ENCODE peak calls at places on chromosomes 4 and X, in six cellular contexts. D is tibial artery, G is SJSA1, R is IMR-90, W is right cardiac atrium, K is kidney. I is an unnamed sample.

GRCh38 chr4:159432436-159432835 is 329.6 kb downstream of the RAPGEF2 start:
- DNase-seq in D (no peak), G (no peak), R (no peak), W (no peak), K (no peak), I (no peak)

GRCh38 chr4:188023682-188024081 is 28.1 kb downstream of the ZFP42 start:
- DNase-seq in D (no peak), G (no peak), R (peak), W (no peak), K (no peak), I (no peak)

GRCh38 chrX:121260568-121261240 is 213.3 kb downstream of the GLUD2 start:
- DNase-seq in D (no peak), G (no peak), R (no peak), W (no peak), K (no peak), I (no peak)

GRCh38 chr4:34182346-34182745 is 2062.0 kb downstream of the ARAP2 start:
- DNase-seq in D (no peak), G (no peak), R (peak), W (no peak), K (no peak), I (no peak)

GRCh38 chr4:168856312-168856711 is 153.7 kb downstream of the CBR4 start:
- DNase-seq in D (no peak), G (peak), R (peak), W (no peak), K (no peak), I (peak)

GRCh38 chr4:100063355-100063754 is 113.3 kb upstream of the H2AZ1 start:
- DNase-seq in D (no peak), G (no peak), R (peak), W (no peak), K (no peak), I (no peak)

GRCh38 chr4:145609494-145610427 is 9.4 kb upstream of the MMAA start:
- DNase-seq in D (peak), G (peak), R (peak), W (peak), K (no peak), I (peak)

GRCh38 chr4:107279729-107280128 is 243.6 kb upstream of the DKK2 start:
- DNase-seq in D (no peak), G (peak), R (peak), W (no peak), K (no peak), I (peak)

GRCh38 chrX:69987691-69988090 is 62.0 kb downstream of the AWAT2 start:
- DNase-seq in D (no peak), G (no peak), R (no peak), W (no peak), K (no peak), I (no peak)

GRCh38 chr4:25535278-25535677 is 120.4 kb upstream of the SLC34A2 start:
- DNase-seq in D (no peak), G (no peak), R (no peak), W (no peak), K (no peak), I (no peak)

GRCh38 chr4:163603246-163603645 is 108.8 kb downstream of the TMA16 start:
- DNase-seq in D (no peak), G (no peak), R (peak), W (no peak), K (no peak), I (no peak)

GRCh38 chrX:149003863-149004660 is 501.0 kb downstream of the IDS start:
- DNase-seq in D (no peak), G (no peak), R (no peak), W (no peak), K (no peak), I (peak)

GRCh38 chr4:37188100-37188499 is 56.4 kb upstream of the NWD2 start:
- DNase-seq in D (no peak), G (no peak), R (no peak), W (no peak), K (no peak), I (no peak)

GRCh38 chr4:69066945-69067344 is 29.3 kb upstream of the UGT2B7 start:
- DNase-seq in D (no peak), G (no peak), R (peak), W (no peak), K (no peak), I (peak)

GRCh38 chrX:31590581-31591113 is 518.8 kb upstream of the FTHL17 start:
- DNase-seq in D (no peak), G (peak), R (peak), W (no peak), K (no peak), I (peak)

GRCh38 chrX:44954562-44954961 is 81.6 kb downstream of the KDM6A start:
- DNase-seq in D (no peak), G (no peak), R (no peak), W (no peak), K (no peak), I (no peak)

GRCh38 chr4:154503598-154503997 is 12.0 kb upstream of the DCHS2 start:
- DNase-seq in D (no peak), G (no peak), R (peak), W (no peak), K (no peak), I (no peak)

GRCh38 chrX:47562615-47563243 is 1.7 kb downstream of the ARAF start:
- DNase-seq in D (no peak), G (no peak), R (no peak), W (no peak), K (no peak), I (no peak)

GRCh38 chrX:153794897-153795816 is 689 bp downstream of the SSR4 start:
- DNase-seq in D (no peak), G (peak), R (no peak), W (no peak), K (no peak), I (no peak)

GRCh38 chrX:12930150-12930549 is 23.7 kb downstream of the TLR8 start:
- DNase-seq in D (no peak), G (no peak), R (no peak), W (no peak), K (no peak), I (no peak)

GRCh38 chr4:148831945-148832344 is 389.7 kb upstream of the NR3C2 start:
- DNase-seq in D (no peak), G (no peak), R (peak), W (no peak), K (no peak), I (peak)

GRCh38 chr4:66266035-66266434 is 595.7 kb upstream of the EPHA5 start:
- DNase-seq in D (no peak), G (no peak), R (no peak), W (no peak), K (no peak), I (no peak)

GRCh38 chr4:48902266-48902665 is 4.3 kb downstream of the OCIAD2 start:
- DNase-seq in D (no peak), G (no peak), R (peak), W (no peak), K (no peak), I (peak)
- H3K27ac ChIP-seq in D (no peak), G (no peak), R (no peak), W (no peak), K (no peak), I (no peak)

GRCh38 chr4:116082808-116083366 is 969.5 kb upstream of the NDST4 start:
- DNase-seq in D (no peak), G (no peak), R (no peak), W (no peak), K (no peak), I (no peak)
- H3K27ac ChIP-seq in D (no peak), G (no peak), R (no peak), W (no peak), K (no peak), I (no peak)

DNA sequence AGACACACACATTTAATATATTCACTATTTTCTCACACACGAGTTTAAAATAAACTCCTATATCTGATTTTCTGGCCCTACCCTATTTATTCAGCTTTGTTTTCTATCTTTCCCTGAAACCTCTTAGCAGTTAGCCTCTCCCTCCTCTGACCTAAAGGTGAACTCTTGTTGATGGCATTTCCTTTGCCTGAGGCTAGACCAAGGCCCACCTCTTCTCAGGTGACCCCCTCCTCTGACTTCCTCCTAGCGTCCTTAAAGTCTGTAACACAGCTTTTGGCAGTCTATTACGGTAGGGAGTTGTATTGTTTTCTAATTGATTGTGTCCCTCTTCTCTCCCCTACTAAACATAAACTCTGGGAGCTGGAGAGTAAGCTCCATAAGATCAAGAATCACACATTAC is 1.7 kb upstream of the SRPX2 start:
- DNase-seq in D (no peak), G (no peak), R (no peak), W (no peak), K (no peak), I (no peak)
- H3K27ac ChIP-seq in D (no peak), G (peak), R (no peak), W (no peak), K (no peak), I (no peak)

GRCh38 chr4:155734951-155735350 is 23.9 kb upstream of the GUCY1B1 start:
- DNase-seq in D (no peak), G (no peak), R (no peak), W (no peak), K (no peak), I (no peak)

GRCh38 chr4:155741546-155741945 is 17.3 kb upstream of the GUCY1B1 start:
- DNase-seq in D (no peak), G (no peak), R (no peak), W (no peak), K (no peak), I (no peak)

GRCh38 chr4:155742310-155743015 is 16.4 kb upstream of the GUCY1B1 start:
- DNase-seq in D (no peak), G (no peak), R (no peak), W (no peak), K (no peak), I (no peak)

GRCh38 chr4:155735506-155735905 is 23.3 kb upstream of the GUCY1B1 start:
- DNase-seq in D (no peak), G (no peak), R (peak), W (no peak), K (no peak), I (no peak)

DNA sequence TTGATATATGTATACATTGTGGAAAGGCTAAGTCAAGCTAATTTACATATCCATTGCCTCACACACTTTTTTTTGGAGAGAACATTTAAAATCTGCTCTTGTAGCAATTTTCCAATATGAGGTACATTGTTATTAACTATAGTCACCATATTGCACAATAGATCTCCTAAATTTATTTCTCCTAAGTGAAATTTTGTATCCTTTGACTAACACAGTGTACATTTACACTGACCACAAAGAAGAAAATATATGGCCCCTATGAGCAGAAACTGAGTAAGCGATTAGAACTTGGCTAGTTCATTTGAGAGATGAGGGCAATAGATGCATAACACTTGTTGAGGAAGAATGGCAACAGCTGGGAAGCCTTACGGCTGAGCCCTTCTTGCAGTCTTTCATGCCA is 20.3 kb upstream of the GUCY1B1 start:
- DNase-seq in D (no peak), G (no peak), R (peak), W (no peak), K (no peak), I (no peak)
- H3K27ac ChIP-seq in D (no peak), G (no peak), R (peak), W (no peak), K (no peak), I (no peak)

GRCh38 chrX:136781180-136781797 is 557 bp upstream of the ARHGEF6 start:
- DNase-seq in D (no peak), G (peak), R (no peak), W (no peak), K (no peak), I (peak)
- H3K27ac ChIP-seq in D (peak), G (no peak), R (no peak), W (peak), K (no peak), I (no peak)

GRCh38 chrX:130117166-130117565 is 6.9 kb upstream of the ELF4 start:
- DNase-seq in D (no peak), G (no peak), R (no peak), W (no peak), K (no peak), I (no peak)

GRCh38 chrX:130118396-130118795 is 8.1 kb upstream of the ELF4 start:
- DNase-seq in D (no peak), G (peak), R (peak), W (no peak), K (no peak), I (peak)

GRCh38 chrX:130120321-130120731 is 10.0 kb upstream of the ELF4 start:
- DNase-seq in D (no peak), G (no peak), R (no peak), W (no peak), K (peak), I (no peak)

GRCh38 chrX:130120746-130121504 is 10.6 kb upstream of the ELF4 start:
- DNase-seq in D (peak), G (peak), R (peak), W (peak), K (peak), I (no peak)

DNA sequence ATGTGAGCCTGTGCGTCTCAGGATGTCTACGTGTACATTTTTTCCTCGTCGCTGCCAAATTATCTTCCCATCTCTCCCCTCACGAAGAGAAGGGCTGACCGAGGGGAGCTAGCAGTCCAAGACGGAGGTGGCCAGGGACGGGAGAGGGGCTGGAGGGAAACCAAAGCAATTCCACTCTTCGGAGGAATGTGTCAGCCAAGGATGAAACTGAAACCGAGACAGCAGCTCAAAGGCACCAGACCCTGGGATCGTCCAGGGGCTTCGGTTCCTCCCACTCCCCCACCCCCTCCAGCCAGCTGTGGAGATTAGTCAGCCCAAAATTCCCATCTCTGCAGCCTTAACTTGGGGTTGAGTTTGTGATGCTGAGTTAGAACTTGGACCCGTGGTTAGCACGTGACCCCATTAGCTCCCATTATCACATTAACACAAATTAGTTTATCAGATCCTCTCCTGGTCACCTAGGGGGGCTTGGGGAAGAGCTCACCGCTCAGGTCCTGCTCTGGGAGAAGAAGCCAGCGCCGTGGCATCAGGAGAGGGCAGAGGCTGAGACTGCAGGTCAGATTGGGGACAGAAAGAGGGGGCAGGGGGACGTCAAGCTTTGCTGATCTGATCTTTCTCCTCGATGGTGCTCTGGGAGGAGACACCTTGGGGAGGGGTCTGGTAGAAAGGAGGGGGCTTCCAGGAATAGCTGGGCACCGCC is 8.8 kb upstream of the ELF4 start:
- DNase-seq in D (no peak), G (no peak), R (peak), W (no peak), K (no peak), I (no peak)
- H3K27ac ChIP-seq in D (peak), G (peak), R (peak), W (peak), K (no peak), I (peak)

GRCh38 chrX:74422029-74422352 is 698 bp downstream of the SLC16A2 start:
- DNase-seq in D (no peak), G (no peak), R (no peak), W (no peak), K (peak), I (no peak)

GRCh38 chrX:74422576-74423288 is 1.4 kb downstream of the SLC16A2 start:
- DNase-seq in D (peak), G (peak), R (peak), W (peak), K (peak), I (peak)

GRCh38 chrX:74419861-74420193 is 1.5 kb upstream of the SLC16A2 start:
- DNase-seq in D (no peak), G (no peak), R (no peak), W (peak), K (peak), I (no peak)

GRCh38 chrX:74421181-74422028 is at the start of gene SLC16A2:
- DNase-seq in D (peak), G (peak), R (peak), W (peak), K (peak), I (peak)

DNA sequence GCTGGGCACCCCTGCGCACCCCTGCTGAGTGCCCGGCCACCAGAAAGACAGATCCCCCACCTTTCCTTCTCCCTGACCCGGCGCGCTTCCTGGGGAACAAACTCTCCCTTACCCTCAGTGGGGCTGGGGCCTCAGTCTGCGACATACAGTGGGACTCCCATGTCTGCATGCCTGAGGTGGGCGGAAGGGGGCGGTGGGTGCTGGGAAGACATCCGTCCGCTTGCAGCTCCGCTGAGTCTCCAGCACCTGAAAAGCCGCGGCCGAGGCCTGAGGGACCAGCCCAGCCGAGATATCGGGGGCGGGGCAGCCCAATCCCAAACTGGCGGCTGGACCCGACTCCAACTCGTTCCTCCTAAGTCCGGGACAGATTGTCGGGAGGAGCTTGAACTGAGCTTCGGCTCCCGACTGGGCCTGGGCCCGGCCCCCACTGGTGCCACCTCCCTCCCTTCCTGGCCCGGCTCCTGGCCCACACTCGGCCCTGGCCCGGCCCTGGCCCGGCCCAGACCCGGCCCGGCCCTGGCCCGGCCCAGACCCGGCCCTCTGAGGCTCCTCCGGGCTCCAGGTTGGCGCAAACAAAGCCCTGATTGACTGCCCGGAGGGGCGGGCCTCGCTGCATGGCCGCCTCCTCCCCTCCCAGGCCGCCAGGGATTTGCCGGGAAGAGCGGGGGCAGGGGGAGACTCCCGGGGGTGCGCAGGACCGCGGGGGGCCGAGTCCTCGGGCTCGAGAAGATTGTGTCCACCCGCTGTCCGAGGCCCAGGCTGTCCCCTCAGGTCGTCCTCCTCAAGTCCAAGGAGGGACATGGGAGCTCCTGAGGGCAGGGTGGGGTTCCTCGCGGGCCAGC is 878 bp upstream of the SLC16A2 start:
- DNase-seq in D (peak), G (peak), R (peak), W (peak), K (peak), I (peak)
- H3K27ac ChIP-seq in D (peak), G (peak), R (peak), W (peak), K (peak), I (no peak)

I was measured in brain microvascular endothelial cell.